ENCODE peak calls at places on chromosomes 6 and 20, in five cellular contexts. V is GM12865, F is IMR-90, W is ovary, H is A549. J is an unnamed sample.

GRCh38 chr6:157804448-157805327 is 18.4 kb upstream of the SNX9 start:
- DNase-seq in V (no peak), F (peak), W (no peak), H (no peak), J (no peak)

GRCh38 chr6:153092082-153093013 is 38.7 kb downstream of the RGS17 start:
- DNase-seq in V (peak), F (peak), W (no peak), H (no peak), J (peak)

GRCh38 chr20:46978871-46979536 is 84.4 kb downstream of the EYA2 start:
- DNase-seq in V (no peak), F (no peak), W (no peak), H (no peak), J (no peak)

GRCh38 chr6:33481192-33481591 is 26.8 kb downstream of the ZBTB9 start:
- DNase-seq in V (no peak), F (no peak), W (no peak), H (no peak), J (no peak)

GRCh38 chr20:10648651-10649050 is 25.1 kb downstream of the JAG1 start:
- DNase-seq in V (peak), F (peak), W (no peak), H (no peak), J (no peak)

GRCh38 chr6:37779111-37779800 is 40.3 kb upstream of the ZFAND3 start:
- DNase-seq in V (no peak), F (no peak), W (no peak), H (no peak), J (no peak)

GRCh38 chr6:118501816-118502568 is 46.1 kb upstream of the PLN start:
- DNase-seq in V (no peak), F (peak), W (no peak), H (no peak), J (no peak)

GRCh38 chr6:156902782-156903181 is 125.6 kb downstream of the ARID1B start:
- DNase-seq in V (no peak), F (no peak), W (no peak), H (no peak), J (no peak)

GRCh38 chr6:14642106-14642505 is 524.5 kb downstream of the CD83 start:
- DNase-seq in V (no peak), F (no peak), W (no peak), H (no peak), J (no peak)

GRCh38 chr20:50776122-50776795 is 18.6 kb upstream of the BCAS4 start:
- DNase-seq in V (no peak), F (no peak), W (no peak), H (no peak), J (no peak)

GRCh38 chr6:37695857-37696219 is 1.8 kb downstream of the MDGA1 start:
- DNase-seq in V (no peak), F (peak), W (no peak), H (no peak), J (no peak)

GRCh38 chr20:21702553-21703467 is 2.7 kb upstream of the PAX1 start:
- DNase-seq in V (peak), F (peak), W (no peak), H (peak), J (no peak)

GRCh38 chr20:63957004-63957689 is 931 bp upstream of the UCKL1 start:
- DNase-seq in V (peak), F (peak), W (peak), H (peak), J (peak)

GRCh38 chr20:15930324-15931305 is 642.6 kb downstream of the KIF16B start:
- DNase-seq in V (peak), F (peak), W (no peak), H (peak), J (peak)

GRCh38 chr6:140663772-140664171 is 1289.3 kb upstream of the CITED2 start:
- DNase-seq in V (no peak), F (no peak), W (no peak), H (no peak), J (no peak)

GRCh38 chr20:39021748-39022147 is 59.6 kb downstream of the DHX35 start:
- DNase-seq in V (peak), F (no peak), W (no peak), H (no peak), J (no peak)

GRCh38 chr6:53837875-53838806 is 43.3 kb downstream of the LRRC1 start:
- DNase-seq in V (no peak), F (peak), W (no peak), H (no peak), J (no peak)

GRCh38 chr6:116210750-116211425 is 43.0 kb downstream of the TSPYL4 start:
- DNase-seq in V (no peak), F (peak), W (no peak), H (no peak), J (peak)

GRCh38 chr6:34059914-34060313 is 86.0 kb downstream of the GRM4 start:
- DNase-seq in V (no peak), F (no peak), W (no peak), H (no peak), J (no peak)

GRCh38 chr6:45185403-45186251 is 142.5 kb upstream of the RUNX2 start:
- DNase-seq in V (peak), F (no peak), W (no peak), H (no peak), J (no peak)

GRCh38 chr20:33490023-33490933 is at the start of gene CBFA2T2:
- DNase-seq in V (no peak), F (peak), W (peak), H (peak), J (peak)

DNA sequence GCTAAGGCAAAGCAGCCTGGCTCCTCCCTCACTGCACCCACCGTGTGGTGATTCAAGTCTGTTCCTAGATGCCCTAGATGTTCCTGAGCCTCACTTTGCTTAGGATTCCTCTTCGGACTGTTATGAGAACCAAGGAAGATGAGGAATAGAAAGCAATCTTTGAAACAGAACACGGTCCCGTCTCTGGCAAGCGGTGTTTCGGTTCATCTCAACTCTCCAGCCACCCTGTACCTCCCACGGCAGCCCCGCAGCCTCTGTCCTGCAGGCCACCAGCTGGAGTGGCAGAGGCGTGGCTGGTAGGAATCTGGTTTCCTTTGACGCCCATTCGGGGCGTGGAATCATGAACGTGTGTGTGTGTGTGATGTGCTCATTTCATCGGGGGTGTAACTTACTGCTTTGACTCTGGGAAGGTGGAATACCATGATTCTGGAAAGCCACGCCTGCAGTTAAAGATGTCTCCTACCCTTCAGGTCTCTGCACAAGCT is 21.3 kb downstream of the PDE10A start:
- DNase-seq in V (no peak), F (no peak), W (no peak), H (no peak), J (no peak)
- H3K4me3 ChIP-seq in V (no peak), F (no peak), W (no peak), H (no peak), J (no peak)

GRCh38 chr6:130148181-130148580 is 74.6 kb downstream of the SAMD3 start:
- DNase-seq in V (no peak), F (no peak), W (no peak), H (no peak), J (peak)
- TF ChIP-seq CTCF in V (no peak), F (no peak), W (no peak), H (no peak), J (peak)

GRCh38 chr6:15901141-15902115 is 227.5 kb upstream of the MYLIP start:
- DNase-seq in V (peak), F (no peak), W (no peak), H (no peak), J (peak)
- H3K4me3 ChIP-seq in V (peak), F (no peak), W (no peak), H (no peak), J (no peak)

DNA sequence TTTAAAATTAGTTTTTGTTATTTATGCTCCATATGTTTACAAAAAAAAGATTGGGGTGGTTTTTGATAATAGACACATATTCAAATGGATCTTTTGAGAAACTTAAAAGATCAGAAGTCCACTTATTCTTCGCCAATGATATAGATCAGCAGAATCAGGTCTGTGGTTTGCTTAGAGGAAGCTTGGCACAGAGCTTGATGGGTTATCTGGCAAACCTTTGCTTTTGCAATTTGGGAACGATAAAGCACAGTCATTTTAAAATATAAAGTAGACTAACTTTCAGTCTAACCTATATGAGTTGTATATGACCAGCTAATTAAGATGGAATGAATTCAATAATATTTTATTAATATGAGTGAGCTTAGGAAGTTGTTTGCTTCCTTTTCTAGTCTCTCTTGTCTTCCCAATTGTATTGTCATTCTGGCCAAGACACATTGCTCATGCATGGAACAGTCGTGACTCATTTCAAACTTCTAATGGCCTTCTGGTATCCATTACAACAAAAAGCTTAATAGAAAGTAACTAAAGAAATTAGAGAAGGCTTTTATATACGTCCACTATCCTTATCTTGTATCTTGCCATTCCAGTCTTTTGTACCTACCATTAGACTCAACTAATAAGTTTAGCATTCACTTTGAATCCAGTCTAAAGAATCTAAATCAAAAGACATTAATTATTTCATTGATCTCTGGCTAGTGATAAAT is 118.7 kb downstream of the TBX18 start:
- DNase-seq in V (no peak), F (peak), W (no peak), H (no peak), J (peak)
- TF ChIP-seq CTCF in V (no peak), F (no peak), W (no peak), H (no peak), J (no peak)

DNA sequence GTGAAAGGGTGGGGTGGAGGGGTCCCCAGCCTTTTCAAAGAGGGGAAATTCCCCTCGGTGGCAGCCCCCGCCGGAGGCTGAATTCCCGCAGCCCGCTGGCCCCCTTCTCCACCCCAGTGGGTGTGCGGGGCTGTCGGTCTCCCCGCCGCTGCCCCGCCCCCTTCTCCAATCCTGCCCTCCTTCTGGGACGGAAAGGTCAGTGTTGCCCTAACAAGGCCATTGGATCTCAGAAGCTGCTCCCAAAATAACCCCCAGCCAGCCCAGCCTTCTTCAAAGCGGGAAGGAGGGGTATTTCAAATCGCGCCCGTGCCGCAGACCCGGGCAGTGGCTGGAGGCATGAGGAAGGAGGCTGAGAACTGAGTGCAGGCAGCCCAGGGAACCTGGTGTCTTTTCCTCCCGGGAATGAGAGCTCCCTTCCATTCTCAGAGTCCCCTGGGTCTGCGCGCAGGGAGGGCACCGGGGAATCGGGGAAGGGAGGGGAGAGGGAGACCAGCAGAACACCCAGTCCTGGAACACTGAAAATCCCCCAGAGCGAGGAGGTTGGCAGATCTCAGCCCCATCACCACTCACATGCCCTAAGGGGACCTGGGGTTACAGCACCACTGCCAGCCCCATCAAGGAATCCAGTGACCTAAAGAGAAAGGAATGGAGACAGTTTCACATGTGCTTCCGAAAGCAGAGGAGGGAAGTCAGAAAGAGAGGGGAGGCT is at the start of gene JPH2:
- DNase-seq in V (no peak), F (peak), W (peak), H (peak), J (peak)
- H3K4me3 ChIP-seq in V (no peak), F (peak), W (peak), H (peak), J (peak)

GRCh38 chr6:90892271-90892670 is 305.4 kb upstream of the MAP3K7 start:
- DNase-seq in V (no peak), F (no peak), W (no peak), H (no peak), J (no peak)
- TF ChIP-seq CTCF in V (no peak), F (no peak), W (no peak), H (no peak), J (no peak)

DNA sequence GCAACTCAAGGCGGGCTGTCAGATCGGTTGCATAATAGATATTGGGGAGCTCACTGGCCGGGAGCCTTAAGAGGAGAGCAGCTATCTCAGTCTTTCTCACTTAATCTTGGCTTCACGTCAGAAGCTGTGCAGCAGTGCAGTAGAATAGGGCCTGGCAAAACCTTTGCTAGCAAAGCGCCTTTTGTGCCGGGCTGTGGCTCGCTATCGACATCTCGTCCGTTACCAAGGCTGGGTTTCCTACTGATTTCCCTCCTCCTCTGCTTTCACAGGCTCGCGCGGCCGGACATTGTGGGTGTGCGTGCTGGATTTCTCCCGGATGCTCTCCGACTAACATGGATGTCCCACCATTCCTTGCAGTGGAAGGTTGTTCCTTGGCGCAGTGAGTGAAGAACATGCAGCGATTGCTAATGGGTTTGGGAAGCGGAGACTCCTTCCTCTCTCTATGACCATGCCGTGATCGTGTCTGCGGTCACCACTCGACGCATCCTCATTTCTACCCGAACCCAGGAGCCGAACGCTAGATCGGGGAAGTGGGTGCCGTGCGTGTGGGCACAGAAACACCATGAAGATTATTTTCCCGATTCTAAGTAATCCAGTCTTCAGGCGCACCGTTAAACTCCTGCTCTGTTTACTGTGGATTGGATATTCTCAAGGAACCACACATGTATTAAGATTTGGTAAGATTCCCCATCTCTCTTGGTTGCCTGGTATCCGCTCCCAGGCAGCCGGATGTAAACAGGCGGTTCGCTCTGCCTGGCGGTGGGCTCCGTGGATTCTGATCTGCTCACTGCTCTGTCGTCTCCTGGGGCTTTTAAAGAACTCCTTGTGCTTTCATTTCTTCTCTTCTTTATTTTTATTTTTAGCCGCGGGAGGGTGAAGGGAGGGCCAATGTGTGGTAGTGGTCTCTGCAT is 5.5 kb downstream of the GRIK2 start:
- DNase-seq in V (no peak), F (peak), W (no peak), H (no peak), J (no peak)
- H3K4me3 ChIP-seq in V (no peak), F (peak), W (no peak), H (no peak), J (no peak)

GRCh38 chr20:4519530-4519929 is 202.2 kb upstream of the PRND start:
- DNase-seq in V (peak), F (no peak), W (no peak), H (no peak), J (peak)
- TF ChIP-seq CTCF in V (peak), F (peak), W (no peak), H (peak), J (peak)

J was measured in epithelial cell of esophagus.